ENCODE peak calls at places on chromosomes 2 and 18, in four cellular contexts. R is psoas muscle, H is Panc1, S is dorsolateral prefrontal cortex. W is an unnamed sample.

GRCh38 chr2:112706170-112706664 is 14.6 kb upstream of the NT5DC4 start:
- DNase-seq in R (no peak), H (no peak), S (peak), W (no peak)

GRCh38 chr2:171966268-171966667 is 33.5 kb upstream of the METAP1D start:
- DNase-seq in R (no peak), H (no peak), S (no peak), W (no peak)

GRCh38 chr2:163775304-163775703 is 39.5 kb upstream of the FIGN start:
- DNase-seq in R (no peak), H (no peak), S (no peak), W (no peak)

GRCh38 chr2:62045017-62045543 is 139.6 kb downstream of the COMMD1 start:
- DNase-seq in R (no peak), H (no peak), S (no peak), W (no peak)

GRCh38 chr2:69720922-69721491 is 20.9 kb upstream of the ANXA4 start:
- DNase-seq in R (no peak), H (no peak), S (no peak), W (no peak)

GRCh38 chr18:34729264-34729663 is 19.2 kb downstream of the DTNA start:
- DNase-seq in R (no peak), H (no peak), S (no peak), W (peak)

GRCh38 chr2:71742953-71743601 is 289.7 kb downstream of the DYSF start:
- DNase-seq in R (peak), H (peak), S (no peak), W (peak)

GRCh38 chr18:72871091-72871490 is 3.3 kb upstream of the NETO1 start:
- DNase-seq in R (no peak), H (no peak), S (no peak), W (no peak)

GRCh38 chr18:48997985-48998831 is 47.4 kb upstream of the SMAD7 start:
- DNase-seq in R (peak), H (peak), S (no peak), W (peak)

GRCh38 chr2:113078350-113078839 is 10.6 kb downstream of the IL1F10 start:
- DNase-seq in R (no peak), H (peak), S (no peak), W (peak)

GRCh38 chr2:163800889-163801498 is 65.2 kb upstream of the FIGN start:
- DNase-seq in R (no peak), H (no peak), S (no peak), W (no peak)

GRCh38 chr2:238228700-238229099 is 11.1 kb downstream of the HES6 start:
- DNase-seq in R (no peak), H (no peak), S (no peak), W (no peak)

GRCh38 chr2:11583203-11583752 is 49.4 kb downstream of the GREB1 start:
- DNase-seq in R (peak), H (no peak), S (no peak), W (no peak)

GRCh38 chr18:4068552-4069158 is 386.5 kb downstream of the DLGAP1 start:
- DNase-seq in R (no peak), H (peak), S (no peak), W (peak)

GRCh38 chr2:30398488-30398887 is 48.6 kb upstream of the LCLAT1 start:
- DNase-seq in R (no peak), H (no peak), S (no peak), W (no peak)

GRCh38 chr2:117523267-117523666 is 291.2 kb upstream of the DDX18 start:
- DNase-seq in R (peak), H (no peak), S (no peak), W (no peak)

GRCh38 chr2:150138587-150138986 is 348.9 kb downstream of the RND3 start:
- DNase-seq in R (no peak), H (no peak), S (no peak), W (no peak)

GRCh38 chr2:212990697-212991096 is 160.7 kb downstream of the IKZF2 start:
- DNase-seq in R (no peak), H (no peak), S (no peak), W (no peak)

GRCh38 chr2:48356701-48357322 is 173.1 kb upstream of the STON1 start:
- DNase-seq in R (no peak), H (no peak), S (no peak), W (no peak)

GRCh38 chr2:235053649-235054048 is 101.8 kb downstream of the SH3BP4 start:
- DNase-seq in R (no peak), H (no peak), S (no peak), W (no peak)

GRCh38 chr2:150211164-150211631 is 276.3 kb downstream of the RND3 start:
- DNase-seq in R (no peak), H (no peak), S (no peak), W (no peak)

GRCh38 chr2:105809099-105809473 is 64.4 kb downstream of the NCK2 start:
- DNase-seq in R (no peak), H (no peak), S (no peak), W (no peak)

GRCh38 chr2:102782916-102783315 is 21.1 kb downstream of the TMEM182 start:
- DNase-seq in R (no peak), H (no peak), S (no peak), W (no peak)

GRCh38 chr18:48422947-48423378 is 13.8 kb upstream of the ZBTB7C start:
- DNase-seq in R (no peak), H (no peak), S (no peak), W (no peak)

GRCh38 chr2:165610591-165611029 is 141.1 kb downstream of the CSRNP3 start:
- DNase-seq in R (no peak), H (no peak), S (no peak), W (no peak)

GRCh38 chr2:150282821-150283309 is 204.6 kb downstream of the RND3 start:
- DNase-seq in R (no peak), H (no peak), S (no peak), W (no peak)

GRCh38 chr2:10253596-10254372 is 48.9 kb upstream of the HPCAL1 start:
- DNase-seq in R (peak), H (no peak), S (no peak), W (no peak)

GRCh38 chr2:139216435-139216834 is 436.2 kb upstream of the NXPH2 start:
- DNase-seq in R (no peak), H (no peak), S (no peak), W (no peak)

GRCh38 chr2:137178955-137179377 is 413.6 kb downstream of the THSD7B start:
- DNase-seq in R (no peak), H (peak), S (no peak), W (no peak)

GRCh38 chr2:109125595-109126500 is 3.2 kb upstream of the SH3RF3 start:
- DNase-seq in R (no peak), H (no peak), S (no peak), W (peak)

GRCh38 chr2:109128048-109128465 is 948 bp upstream of the SH3RF3 start:
- DNase-seq in R (peak), H (peak), S (peak), W (peak)

GRCh38 chr2:109127556-109127955 is 1.4 kb upstream of the SH3RF3 start:
- DNase-seq in R (no peak), H (no peak), S (no peak), W (no peak)

GRCh38 chr2:109124982-109125594 is 3.9 kb upstream of the SH3RF3 start:
- DNase-seq in R (no peak), H (no peak), S (no peak), W (no peak)

DNA sequence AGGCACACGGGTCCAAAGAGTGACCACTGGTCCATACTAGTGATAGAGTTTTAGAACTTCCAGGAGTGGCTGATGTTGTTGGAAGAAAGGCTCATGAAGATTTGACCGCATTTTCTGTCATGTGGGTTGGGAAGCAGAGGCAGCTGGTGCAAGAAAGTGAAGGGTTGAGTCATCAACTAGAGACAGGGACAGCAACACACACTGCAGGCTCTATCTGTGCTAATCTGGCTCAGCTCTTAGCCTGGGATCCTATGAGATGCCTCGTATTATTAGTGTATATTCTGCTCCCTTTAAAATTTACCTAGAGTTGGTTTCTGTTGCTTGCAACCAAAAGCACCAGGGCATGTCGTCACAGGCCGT is 2.5 kb upstream of the SH3RF3 start:
- DNase-seq in R (no peak), H (no peak), S (no peak), W (no peak)
- H3K27ac ChIP-seq in R (no peak), H (no peak), S (no peak), W (no peak)

GRCh38 chr2:143701785-143702184 is 572.6 kb downstream of the ARHGAP15 start:
- DNase-seq in R (no peak), H (no peak), S (no peak), W (no peak)
- H3K27ac ChIP-seq in R (no peak), H (no peak), S (no peak), W (no peak)

DNA sequence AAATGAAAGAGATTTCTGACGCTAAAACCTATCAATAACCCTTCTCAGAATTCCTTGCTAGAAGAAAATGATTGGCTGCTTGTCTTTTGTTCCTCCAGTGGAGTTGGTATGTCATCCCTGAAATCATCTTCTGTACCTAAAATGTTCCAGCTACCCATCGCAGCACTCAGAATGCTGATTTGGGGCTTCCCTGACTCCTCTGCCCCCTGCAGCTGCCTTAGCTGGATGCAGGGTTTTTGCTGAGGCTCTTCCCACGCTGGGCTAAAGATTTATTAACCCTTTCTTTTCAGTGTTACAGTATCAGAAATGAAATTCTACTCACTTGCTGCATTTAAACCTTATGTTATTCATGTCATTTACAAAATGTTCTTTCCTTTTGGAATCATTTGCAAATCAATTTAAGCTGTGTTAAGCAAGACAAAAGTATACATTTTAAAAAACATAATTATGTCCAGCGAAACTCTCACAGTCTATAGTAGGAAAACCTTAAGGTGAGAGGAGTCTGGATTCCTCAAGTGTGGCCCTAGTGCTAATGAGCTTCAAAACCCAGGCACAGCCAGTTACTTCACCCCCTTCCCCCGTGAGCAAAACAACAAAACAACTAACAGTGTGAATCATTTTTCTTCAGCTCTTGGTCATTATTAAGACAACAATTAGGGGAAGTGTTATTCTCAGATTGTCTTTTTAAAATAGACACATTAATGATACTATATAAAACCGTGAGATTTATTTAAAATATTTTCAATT is 32.8 kb downstream of the PKP4 start:
- DNase-seq in R (no peak), H (no peak), S (no peak), W (no peak)
- H3K27ac ChIP-seq in R (no peak), H (no peak), S (no peak), W (no peak)

GRCh38 chr2:8219096-8219495 is 462.8 kb upstream of the ID2 start:
- DNase-seq in R (no peak), H (no peak), S (no peak), W (no peak)
- H3K27ac ChIP-seq in R (no peak), H (no peak), S (no peak), W (no peak)

GRCh38 chr18:26477828-26478466 is 70.4 kb downstream of the KCTD1 start:
- DNase-seq in R (no peak), H (no peak), S (no peak), W (no peak)
- H3K27ac ChIP-seq in R (no peak), H (peak), S (no peak), W (peak)

DNA sequence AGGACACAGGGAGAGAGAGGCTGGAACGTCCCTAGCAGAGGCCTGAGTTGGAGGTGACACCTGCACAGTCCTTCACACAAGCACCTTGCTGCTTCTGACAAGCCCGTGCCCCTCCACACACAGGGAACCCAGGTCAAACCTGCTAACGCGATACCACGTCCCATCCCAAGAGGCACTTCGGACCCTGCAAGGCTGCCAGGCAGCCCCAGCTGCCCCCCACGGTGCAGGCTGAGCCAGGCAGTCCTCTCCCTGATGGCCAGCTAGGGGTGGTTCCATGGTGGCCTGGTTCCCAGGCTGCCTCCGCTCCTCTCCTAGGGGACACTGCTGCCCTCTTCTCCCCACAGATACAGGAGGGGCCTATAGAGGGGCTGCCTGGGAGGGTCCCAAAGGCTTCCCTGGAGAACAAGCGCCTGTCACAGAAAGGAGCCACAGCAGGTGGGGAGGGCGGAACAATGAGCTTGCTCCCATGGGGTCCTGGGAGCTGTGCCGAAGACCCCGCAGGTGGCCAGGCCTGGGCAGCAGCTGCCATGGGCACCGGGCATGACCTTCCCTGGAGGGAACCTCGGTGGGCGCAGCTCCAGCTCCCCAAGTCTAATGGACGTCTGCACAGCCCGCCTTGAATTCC is 434.2 kb upstream of the MYT1L start:
- DNase-seq in R (no peak), H (no peak), S (no peak), W (no peak)
- H3K27ac ChIP-seq in R (no peak), H (no peak), S (no peak), W (no peak)

GRCh38 chr2:151869296-151869695 is 41.1 kb upstream of the ARL5A start:
- DNase-seq in R (no peak), H (no peak), S (peak), W (no peak)
- H3K27ac ChIP-seq in R (no peak), H (no peak), S (no peak), W (no peak)